ENCODE peak calls at places on chromosomes 3 and 15, in eight cellular contexts. One of them, this sample, is unnamed.

GRCh38 chr3:42655331-42655888 is 1.9 kb downstream of the ZBTB47 start:
- DNase-seq in mammary epithelial cell: no peak
- DNase-seq in transverse colon: no peak
- DNase-seq in breast epithelium: peak; percentile 46
- DNase-seq in MCF 10A: no peak
- DNase-seq in heart left ventricle: peak; percentile 39
- DNase-seq in activated B cell treated with CpG ODN at 0.5 μM for 24 hours: no peak
- DNase-seq in pancreas: peak; percentile 39
- DNase-seq in this sample: peak; percentile 52

GRCh38 chr15:67080900-67081431 is 15.6 kb downstream of the SMAD3 start:
- DNase-seq in mammary epithelial cell: peak; percentile 80
- DNase-seq in transverse colon: no peak
- DNase-seq in breast epithelium: no peak
- DNase-seq in MCF 10A: no peak
- DNase-seq in heart left ventricle: peak; percentile 41
- DNase-seq in activated B cell treated with CpG ODN at 0.5 μM for 24 hours: peak; percentile 69
- DNase-seq in pancreas: no peak
- DNase-seq in this sample: peak; percentile 71

GRCh38 chr3:56987238-56987932 is 73.1 kb upstream of the SPATA12 start:
- DNase-seq in mammary epithelial cell: no peak
- DNase-seq in transverse colon: no peak
- DNase-seq in breast epithelium: no peak
- DNase-seq in MCF 10A: no peak
- DNase-seq in heart left ventricle: no peak
- DNase-seq in activated B cell treated with CpG ODN at 0.5 μM for 24 hours: no peak
- DNase-seq in pancreas: no peak
- DNase-seq in this sample: no peak

GRCh38 chr3:24495334-24495994 is 814 bp upstream of the THRB start:
- DNase-seq in mammary epithelial cell: peak; percentile 67
- DNase-seq in transverse colon: peak; percentile 67
- DNase-seq in breast epithelium: peak; percentile 74
- DNase-seq in MCF 10A: peak; percentile 68
- DNase-seq in heart left ventricle: peak; percentile 49
- DNase-seq in activated B cell treated with CpG ODN at 0.5 μM for 24 hours: no peak
- DNase-seq in pancreas: peak; percentile 67
- DNase-seq in this sample: peak; percentile 29

GRCh38 chr3:57974796-57975388 is 33.3 kb upstream of the FLNB start:
- DNase-seq in mammary epithelial cell: peak; percentile 91
- DNase-seq in transverse colon: no peak
- DNase-seq in breast epithelium: no peak
- DNase-seq in MCF 10A: peak; percentile 93
- DNase-seq in heart left ventricle: no peak
- DNase-seq in activated B cell treated with CpG ODN at 0.5 μM for 24 hours: no peak
- DNase-seq in pancreas: no peak
- DNase-seq in this sample: no peak

GRCh38 chr3:186320862-186321568 is 41.0 kb downstream of the DGKG start:
- DNase-seq in mammary epithelial cell: peak; percentile 93
- DNase-seq in transverse colon: no peak
- DNase-seq in breast epithelium: no peak
- DNase-seq in MCF 10A: peak; percentile 46
- DNase-seq in heart left ventricle: no peak
- DNase-seq in activated B cell treated with CpG ODN at 0.5 μM for 24 hours: no peak
- DNase-seq in pancreas: no peak
- DNase-seq in this sample: no peak

GRCh38 chr3:172449468-172450149 is 1.4 kb upstream of the GHSR start:
- DNase-seq in mammary epithelial cell: peak; percentile 21
- DNase-seq in transverse colon: no peak
- DNase-seq in breast epithelium: no peak
- DNase-seq in MCF 10A: no peak
- DNase-seq in heart left ventricle: peak; percentile 27
- DNase-seq in activated B cell treated with CpG ODN at 0.5 μM for 24 hours: no peak
- DNase-seq in pancreas: peak; percentile 15
- DNase-seq in this sample: no peak

GRCh38 chr3:156605686-156606605 is 51.0 kb upstream of the SSR3 start:
- DNase-seq in mammary epithelial cell: peak; percentile 40
- DNase-seq in transverse colon: peak; percentile 23
- DNase-seq in breast epithelium: no peak
- DNase-seq in MCF 10A: no peak
- DNase-seq in heart left ventricle: peak; percentile 50
- DNase-seq in activated B cell treated with CpG ODN at 0.5 μM for 24 hours: no peak
- DNase-seq in pancreas: peak; percentile 20
- DNase-seq in this sample: peak; percentile 16

GRCh38 chr3:194582196-194582905 is 50.9 kb downstream of the TMEM44 start:
- DNase-seq in mammary epithelial cell: no peak
- DNase-seq in transverse colon: no peak
- DNase-seq in breast epithelium: no peak
- DNase-seq in MCF 10A: no peak
- DNase-seq in heart left ventricle: no peak
- DNase-seq in activated B cell treated with CpG ODN at 0.5 μM for 24 hours: no peak
- DNase-seq in pancreas: no peak
- DNase-seq in this sample: no peak

GRCh38 chr15:101126618-101127502 is 125.0 kb downstream of the CHSY1 start:
- DNase-seq in mammary epithelial cell: no peak
- DNase-seq in transverse colon: no peak
- DNase-seq in breast epithelium: no peak
- DNase-seq in MCF 10A: peak; percentile 15
- DNase-seq in heart left ventricle: no peak
- DNase-seq in activated B cell treated with CpG ODN at 0.5 μM for 24 hours: no peak
- DNase-seq in pancreas: no peak
- DNase-seq in this sample: no peak

GRCh38 chr15:88284441-88285106 is 28.0 kb upstream of the NTRK3 start:
- DNase-seq in mammary epithelial cell: no peak
- DNase-seq in transverse colon: no peak
- DNase-seq in breast epithelium: no peak
- DNase-seq in MCF 10A: no peak
- DNase-seq in heart left ventricle: no peak
- DNase-seq in activated B cell treated with CpG ODN at 0.5 μM for 24 hours: no peak
- DNase-seq in pancreas: no peak
- DNase-seq in this sample: no peak

GRCh38 chr15:65300924-65301441 is 3.5 kb upstream of the RNU5B-1 start:
- DNase-seq in mammary epithelial cell: no peak
- DNase-seq in transverse colon: no peak
- DNase-seq in breast epithelium: no peak
- DNase-seq in MCF 10A: no peak
- DNase-seq in heart left ventricle: no peak
- DNase-seq in activated B cell treated with CpG ODN at 0.5 μM for 24 hours: no peak
- DNase-seq in pancreas: no peak
- DNase-seq in this sample: no peak

GRCh38 chr15:78340243-78341056 is at the start of gene CRABP1:
- DNase-seq in mammary epithelial cell: no peak
- DNase-seq in transverse colon: no peak
- DNase-seq in breast epithelium: no peak
- DNase-seq in MCF 10A: no peak
- DNase-seq in heart left ventricle: no peak
- DNase-seq in activated B cell treated with CpG ODN at 0.5 μM for 24 hours: no peak
- DNase-seq in pancreas: no peak
- DNase-seq in this sample: no peak

GRCh38 chr3:78116874-78117273 is 1077.0 kb downstream of the ROBO2 start:
- DNase-seq in mammary epithelial cell: no peak
- DNase-seq in transverse colon: no peak
- DNase-seq in breast epithelium: no peak
- DNase-seq in MCF 10A: peak; percentile 29
- DNase-seq in heart left ventricle: no peak
- DNase-seq in activated B cell treated with CpG ODN at 0.5 μM for 24 hours: no peak
- DNase-seq in pancreas: no peak
- DNase-seq in this sample: no peak

GRCh38 chr15:90407871-90408317 is 19.9 kb downstream of the IQGAP1 start:
- DNase-seq in mammary epithelial cell: no peak
- DNase-seq in transverse colon: no peak
- DNase-seq in breast epithelium: no peak
- DNase-seq in MCF 10A: peak; percentile 3
- DNase-seq in heart left ventricle: no peak
- DNase-seq in activated B cell treated with CpG ODN at 0.5 μM for 24 hours: no peak
- DNase-seq in pancreas: no peak
- DNase-seq in this sample: no peak

GRCh38 chr15:45678459-45679178 is 43.8 kb downstream of the SQOR start:
- DNase-seq in mammary epithelial cell: no peak
- DNase-seq in transverse colon: no peak
- DNase-seq in breast epithelium: no peak
- DNase-seq in MCF 10A: no peak
- DNase-seq in heart left ventricle: no peak
- DNase-seq in activated B cell treated with CpG ODN at 0.5 μM for 24 hours: no peak
- DNase-seq in pancreas: no peak
- DNase-seq in this sample: no peak

GRCh38 chr3:102129774-102130608 is 280.7 kb downstream of the NFKBIZ start:
- DNase-seq in mammary epithelial cell: peak; percentile 93
- DNase-seq in transverse colon: no peak
- DNase-seq in breast epithelium: no peak
- DNase-seq in MCF 10A: peak; percentile 83
- DNase-seq in heart left ventricle: no peak
- DNase-seq in activated B cell treated with CpG ODN at 0.5 μM for 24 hours: no peak
- DNase-seq in pancreas: no peak
- DNase-seq in this sample: no peak

GRCh38 chr3:126423191-126424038 is 28.7 kb downstream of the CFAP100 start:
- DNase-seq in mammary epithelial cell: no peak
- DNase-seq in transverse colon: no peak
- DNase-seq in breast epithelium: peak; percentile 28
- DNase-seq in MCF 10A: no peak
- DNase-seq in heart left ventricle: no peak
- DNase-seq in activated B cell treated with CpG ODN at 0.5 μM for 24 hours: no peak
- DNase-seq in pancreas: no peak
- DNase-seq in this sample: no peak

GRCh38 chr15:52117549-52117948 is 5.0 kb upstream of the BCL2L10 start:
- DNase-seq in mammary epithelial cell: no peak
- DNase-seq in transverse colon: no peak
- DNase-seq in breast epithelium: no peak
- DNase-seq in MCF 10A: no peak
- DNase-seq in heart left ventricle: no peak
- DNase-seq in activated B cell treated with CpG ODN at 0.5 μM for 24 hours: no peak
- DNase-seq in pancreas: no peak
- DNase-seq in this sample: no peak

GRCh38 chr3:103440539-103441113 is 1005.8 kb downstream of the ZPLD1 start:
- DNase-seq in mammary epithelial cell: no peak
- DNase-seq in transverse colon: no peak
- DNase-seq in breast epithelium: no peak
- DNase-seq in MCF 10A: peak; percentile 29
- DNase-seq in heart left ventricle: no peak
- DNase-seq in activated B cell treated with CpG ODN at 0.5 μM for 24 hours: no peak
- DNase-seq in pancreas: no peak
- DNase-seq in this sample: peak; percentile 3
- TF ChIP-seq CTCF in mammary epithelial cell: peak; percentile 36
- TF ChIP-seq CTCF in transverse colon: no peak
- TF ChIP-seq CTCF in breast epithelium: no peak
- TF ChIP-seq CTCF in MCF 10A: peak; percentile 9
- TF ChIP-seq CTCF in heart left ventricle: no peak
- TF ChIP-seq CTCF in activated B cell treated with CpG ODN at 0.5 μM for 24 hours: no peak
- TF ChIP-seq CTCF in pancreas: no peak
- TF ChIP-seq CTCF in this sample: peak; percentile 36

DNA sequence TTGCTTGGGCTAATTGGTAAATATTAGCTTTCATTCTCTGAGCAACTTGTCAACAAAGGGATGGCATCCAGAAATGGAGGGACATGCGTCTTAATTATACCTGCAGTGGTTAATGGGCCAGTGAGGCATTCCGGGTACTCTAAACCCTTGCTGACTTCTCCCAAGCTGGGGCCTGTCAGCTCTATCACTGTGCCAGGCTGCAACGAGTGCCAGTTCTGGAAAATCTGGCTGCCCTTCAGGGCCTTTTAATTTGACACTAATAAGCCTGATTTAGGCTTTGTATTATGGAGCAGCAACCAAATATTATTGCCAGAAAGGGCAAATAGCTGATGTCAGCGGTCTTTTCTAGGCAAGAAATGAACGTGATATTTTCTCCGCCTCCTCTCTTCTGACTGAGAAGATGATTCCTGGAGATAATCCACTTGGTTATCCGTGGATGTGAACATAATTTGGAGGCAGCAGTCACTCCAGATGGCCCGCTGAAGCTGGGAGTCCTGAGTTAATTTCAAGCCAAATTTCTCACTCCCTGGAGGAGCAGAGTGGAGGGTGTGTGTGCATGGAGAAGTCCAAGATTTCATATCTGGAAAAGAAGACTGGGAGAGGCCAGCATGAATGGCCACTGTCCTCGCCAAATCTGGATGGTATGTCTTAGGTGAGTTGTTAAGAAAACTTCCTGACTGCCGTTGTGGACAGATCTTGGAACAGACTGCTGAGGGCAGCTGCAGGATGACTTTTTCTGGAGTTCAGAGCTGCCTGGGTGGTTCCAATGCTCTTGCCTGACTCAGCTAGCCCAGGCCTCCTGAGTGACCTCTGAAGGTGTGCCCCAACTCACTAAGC is 44.4 kb upstream of the PSMD6 start:
- DNase-seq in mammary epithelial cell: no peak
- DNase-seq in transverse colon: no peak
- DNase-seq in breast epithelium: no peak
- DNase-seq in MCF 10A: no peak
- DNase-seq in heart left ventricle: no peak
- DNase-seq in activated B cell treated with CpG ODN at 0.5 μM for 24 hours: no peak
- DNase-seq in pancreas: no peak
- DNase-seq in this sample: no peak
- TF ChIP-seq CTCF in mammary epithelial cell: no peak
- TF ChIP-seq CTCF in transverse colon: no peak
- TF ChIP-seq CTCF in breast epithelium: no peak
- TF ChIP-seq CTCF in MCF 10A: no peak
- TF ChIP-seq CTCF in heart left ventricle: no peak
- TF ChIP-seq CTCF in activated B cell treated with CpG ODN at 0.5 μM for 24 hours: no peak
- TF ChIP-seq CTCF in pancreas: no peak
- TF ChIP-seq CTCF in this sample: no peak

GRCh38 chr3:2711081-2711480 is 399.1 kb downstream of the IL5RA start:
- DNase-seq in mammary epithelial cell: no peak
- DNase-seq in transverse colon: no peak
- DNase-seq in breast epithelium: no peak
- DNase-seq in MCF 10A: no peak
- DNase-seq in heart left ventricle: no peak
- DNase-seq in activated B cell treated with CpG ODN at 0.5 μM for 24 hours: no peak
- DNase-seq in pancreas: no peak
- DNase-seq in this sample: no peak

GRCh38 chr3:2714856-2715255 is 395.3 kb downstream of the IL5RA start:
- DNase-seq in mammary epithelial cell: no peak
- DNase-seq in transverse colon: no peak
- DNase-seq in breast epithelium: no peak
- DNase-seq in MCF 10A: no peak
- DNase-seq in heart left ventricle: no peak
- DNase-seq in activated B cell treated with CpG ODN at 0.5 μM for 24 hours: no peak
- DNase-seq in pancreas: no peak
- DNase-seq in this sample: peak; percentile 3

DNA sequence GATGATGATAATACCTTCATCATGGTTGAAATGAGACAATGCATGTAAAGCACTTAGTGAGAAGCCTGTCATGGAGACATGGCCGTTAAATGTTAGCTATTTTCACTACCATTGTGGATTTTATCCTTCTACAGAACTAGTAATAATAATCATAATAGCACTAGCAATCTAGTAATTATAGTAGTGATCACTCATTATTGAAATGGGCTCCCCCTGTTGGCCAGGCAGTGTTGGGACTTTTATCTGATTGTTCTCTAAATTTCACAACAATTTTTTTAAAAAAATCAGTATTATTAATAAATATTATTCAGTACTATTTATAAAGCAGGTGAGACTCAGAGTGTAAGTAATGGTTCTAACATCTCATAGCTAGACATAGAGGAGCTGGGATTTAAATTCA is 396.3 kb downstream of the IL5RA start:
- DNase-seq in mammary epithelial cell: no peak
- DNase-seq in transverse colon: no peak
- DNase-seq in breast epithelium: no peak
- DNase-seq in MCF 10A: peak; percentile 14
- DNase-seq in heart left ventricle: no peak
- DNase-seq in activated B cell treated with CpG ODN at 0.5 μM for 24 hours: no peak
- DNase-seq in pancreas: no peak
- DNase-seq in this sample: no peak
- TF ChIP-seq CTCF in mammary epithelial cell: no peak
- TF ChIP-seq CTCF in transverse colon: no peak
- TF ChIP-seq CTCF in breast epithelium: no peak
- TF ChIP-seq CTCF in MCF 10A: peak; percentile 53
- TF ChIP-seq CTCF in heart left ventricle: no peak
- TF ChIP-seq CTCF in activated B cell treated with CpG ODN at 0.5 μM for 24 hours: no peak
- TF ChIP-seq CTCF in pancreas: no peak
- TF ChIP-seq CTCF in this sample: peak; percentile 37

GRCh38 chr3:36792342-36792741 is 28.0 kb upstream of the DCLK3 start:
- DNase-seq in mammary epithelial cell: peak; percentile 27
- DNase-seq in transverse colon: no peak
- DNase-seq in breast epithelium: no peak
- DNase-seq in MCF 10A: peak; percentile 51
- DNase-seq in heart left ventricle: no peak
- DNase-seq in activated B cell treated with CpG ODN at 0.5 μM for 24 hours: no peak
- DNase-seq in pancreas: no peak
- DNase-seq in this sample: peak; percentile 22
- TF ChIP-seq CTCF in mammary epithelial cell: peak; percentile 54
- TF ChIP-seq CTCF in transverse colon: no peak
- TF ChIP-seq CTCF in breast epithelium: no peak
- TF ChIP-seq CTCF in MCF 10A: peak; percentile 53
- TF ChIP-seq CTCF in heart left ventricle: no peak
- TF ChIP-seq CTCF in activated B cell treated with CpG ODN at 0.5 μM for 24 hours: no peak
- TF ChIP-seq CTCF in pancreas: no peak
- TF ChIP-seq CTCF in this sample: peak; percentile 42

This sample was measured in GM13977.